ENCODE peak calls at places on chromosomes 6 and 20, in eight cellular contexts. I is hepatocyte; V is CD8-positive, alpha-beta memory T cell; Q is left ventricle myocardium inferior; L is ovary; Z is Panc1; D is effector memory CD4-positive, alpha-beta T cell; C is suprapubic skin. Y is an unnamed sample.

GRCh38 chr6:17831135-17831534 is 124.4 kb upstream of the NUP153 start:
- DNase-seq in Q (no peak), Z (no peak), C (no peak), V (no peak), D (no peak), I (no peak), L (no peak), Y (peak; percentile 87)

GRCh38 chr6:29984992-29985391 is 42.7 kb downstream of the HLA-A start:
- DNase-seq in D (no peak), L (no peak), Q (no peak), V (no peak), Z (no peak), I (no peak), C (peak; percentile 58), Y (no peak)

GRCh38 chr6:139996253-139996834 is 621.9 kb upstream of the CITED2 start:
- DNase-seq in Z (no peak), Q (no peak), L (no peak), D (no peak), I (peak; percentile 34), V (no peak), C (no peak), Y (no peak)

GRCh38 chr20:49712918-49713778 is 530 bp downstream of the B4GALT5 start:
- DNase-seq in I (peak; percentile 77), D (peak; percentile 11), L (peak; percentile 61), Q (peak; percentile 41), V (peak; percentile 23), Z (no peak), C (peak; percentile 81), Y (peak; percentile 51)

GRCh38 chr6:68053805-68054373 is 581.2 kb upstream of the ADGRB3 start:
- DNase-seq in Q (no peak), V (no peak), D (no peak), C (no peak), I (no peak), L (no peak), Z (no peak), Y (no peak)

GRCh38 chr20:61874421-61875068 is 191.1 kb downstream of the TAF4 start:
- DNase-seq in L (no peak), Q (peak; percentile 36), I (peak; percentile 28), D (no peak), C (no peak), Z (no peak), V (no peak), Y (no peak)

GRCh38 chr6:53165333-53165732 is 16.7 kb upstream of the GCM1 start:
- DNase-seq in L (no peak), Q (no peak), Z (no peak), V (no peak), C (no peak), I (no peak), D (no peak), Y (no peak)

GRCh38 chr6:21946298-21946783 is 350.5 kb downstream of the PRL start:
- DNase-seq in Z (no peak), Q (no peak), C (no peak), I (no peak), L (no peak), V (no peak), D (no peak), Y (peak; percentile 92)

GRCh38 chr20:32632461-32633354 is 41.0 kb downstream of the C20orf203 start:
- DNase-seq in I (no peak), C (no peak), L (no peak), D (no peak), Q (no peak), Z (no peak), V (no peak), Y (no peak)

GRCh38 chr20:36179170-36179945 is 24.8 kb downstream of the EPB41L1 start:
- DNase-seq in C (no peak), V (no peak), I (no peak), D (no peak), Q (no peak), Z (no peak), L (no peak), Y (no peak)

GRCh38 chr6:107832146-107833056 is 8.3 kb upstream of the SCML4 start:
- DNase-seq in Q (no peak), V (no peak), I (no peak), D (no peak), Z (no peak), C (no peak), L (no peak), Y (no peak)

GRCh38 chr6:32622545-32623401 is 14.4 kb upstream of the HLA-DQA1 start:
- DNase-seq in V (peak; percentile 10), L (peak; percentile 21), I (peak; percentile 68), Z (no peak), Q (no peak), D (no peak), C (no peak), Y (no peak)

GRCh38 chr6:159633196-159633595 is 59.8 kb downstream of the SOD2 start:
- DNase-seq in V (no peak), Q (no peak), L (no peak), C (no peak), Z (no peak), I (no peak), D (no peak), Y (no peak)

GRCh38 chr6:160978141-160978926 is 13.2 kb upstream of the MAP3K4 start:
- DNase-seq in C (no peak), D (no peak), I (no peak), Q (no peak), L (no peak), V (no peak), Z (no peak), Y (no peak)

GRCh38 chr20:2919518-2920245 is 46.4 kb downstream of the PTPRA start:
- DNase-seq in C (no peak), Q (no peak), D (no peak), V (no peak), Z (no peak), I (peak; percentile 16), L (no peak), Y (no peak)

GRCh38 chr20:34849778-34850177 is 22.9 kb downstream of the GGT7 start:
- DNase-seq in Z (no peak), C (no peak), L (no peak), I (no peak), D (no peak), Q (no peak), V (no peak), Y (no peak)

GRCh38 chr20:34848597-34848996 is 23.1 kb upstream of the NCOA6 start:
- DNase-seq in Q (no peak), I (no peak), V (no peak), Z (no peak), C (no peak), D (no peak), L (no peak), Y (no peak)

GRCh38 chr20:34850969-34851368 is 21.7 kb downstream of the GGT7 start:
- DNase-seq in Q (no peak), D (no peak), Z (no peak), V (no peak), I (no peak), C (no peak), L (no peak), Y (no peak)

DNA sequence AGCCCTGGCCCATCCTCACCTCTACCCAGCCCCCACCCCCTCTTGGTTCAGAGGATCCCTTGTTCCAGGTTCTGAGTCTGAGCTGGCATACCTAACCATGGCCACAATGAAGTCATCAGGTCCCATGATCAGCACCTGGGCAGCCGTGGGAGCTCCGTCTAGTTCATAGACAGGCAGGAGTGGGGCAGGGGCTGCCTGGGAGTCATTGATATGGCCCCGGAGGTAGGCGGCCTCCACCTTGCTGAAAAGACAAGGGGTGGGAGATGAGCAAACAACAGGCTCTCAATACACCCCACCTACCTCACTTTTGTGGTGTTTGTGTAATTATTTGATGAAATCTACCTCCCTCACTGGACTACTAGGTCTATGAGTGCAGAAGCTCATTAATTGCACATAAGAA is 20.4 kb downstream of the GGT7 start:
- DNase-seq in Z (no peak), L (no peak), V (no peak), D (no peak), Q (no peak), C (no peak), I (no peak), Y (no peak)
- H3K36me3 ChIP-seq in Z (no peaks in the 10 kb centered on the region), L (no peaks in the 10 kb centered on the region), V (peaks cover 14% of the 10 kb centered on the region), D (peaks cover 24% of the 10 kb centered on the region), Q (peaks cover 85% of the 10 kb centered on the region), C (peaks cover 59% of the 10 kb centered on the region), I (no peaks in the 10 kb centered on the region), Y (peaks cover 46% of the 10 kb centered on the region)

GRCh38 chr6:105275542-105275941 is 95.7 kb upstream of the POPDC3 start:
- DNase-seq in I (no peak), C (no peak), D (no peak), Q (no peak), Z (no peak), L (no peak), V (no peak), Y (no peak)
- H3K36me3 ChIP-seq in I (no peaks in the 10 kb centered on the region), C (peaks cover 45% of the 10 kb centered on the region), D (peaks cover 24% of the 10 kb centered on the region), Q (peaks cover 31% of the 10 kb centered on the region), Z (peaks cover 2% of the 10 kb centered on the region), L (no peaks in the 10 kb centered on the region), V (peaks cover 11% of the 10 kb centered on the region), Y (peaks cover 16% of the 10 kb centered on the region)

DNA sequence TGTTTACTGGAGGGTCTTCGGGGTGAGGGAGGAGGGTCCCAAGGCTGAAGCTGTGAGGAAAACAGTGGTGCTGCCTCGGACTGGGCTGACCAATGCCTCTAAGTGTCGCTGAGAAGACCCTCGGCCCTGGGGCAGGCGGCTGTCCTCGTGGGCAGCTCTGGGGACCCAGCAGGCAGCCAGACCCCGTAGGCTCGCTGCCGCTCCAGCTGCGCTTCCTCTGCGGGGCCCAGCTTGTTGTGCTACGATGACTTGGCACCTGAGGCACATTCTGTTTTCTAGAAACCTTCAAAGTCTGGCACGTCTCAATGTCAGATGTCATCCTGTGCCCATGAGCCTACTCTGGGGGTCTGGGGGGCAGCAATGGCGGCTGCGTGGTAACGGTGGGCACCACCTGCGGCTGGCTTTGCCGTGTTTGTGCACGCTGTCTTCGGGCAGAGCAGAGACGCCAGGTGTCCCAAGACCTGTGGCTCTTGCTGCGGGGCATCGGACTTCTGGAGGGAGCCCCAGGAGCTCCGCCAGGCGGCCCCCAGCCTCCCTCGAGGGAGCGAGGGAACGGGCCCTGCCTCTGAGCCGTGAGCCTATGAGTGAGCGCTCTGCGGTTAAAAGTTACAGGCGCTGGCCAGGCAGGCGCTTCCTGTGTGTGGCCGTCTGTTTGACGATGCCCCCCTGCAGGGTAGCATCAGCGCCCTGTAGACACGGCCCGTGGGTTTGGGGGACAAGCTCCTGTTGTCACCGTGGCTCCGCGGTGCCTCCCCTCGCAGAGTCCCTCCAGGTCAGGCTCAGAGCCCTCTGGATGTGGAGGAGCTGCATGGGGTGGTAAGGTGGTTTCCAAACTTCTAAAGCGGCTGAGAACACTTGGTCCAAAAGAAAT is 6.8 kb downstream of the SLC17A9 start:
- DNase-seq in L (no peak), V (no peak), Z (no peak), I (no peak), C (no peak), D (no peak), Q (no peak), Y (no peak)
- H3K36me3 ChIP-seq in L (no peaks in the 10 kb centered on the region), V (no peaks in the 10 kb centered on the region), Z (no peaks in the 10 kb centered on the region), I (no peaks in the 10 kb centered on the region), C (peaks cover 12% of the 10 kb centered on the region), D (no peaks in the 10 kb centered on the region), Q (no peaks in the 10 kb centered on the region), Y (no peaks in the 10 kb centered on the region)

DNA sequence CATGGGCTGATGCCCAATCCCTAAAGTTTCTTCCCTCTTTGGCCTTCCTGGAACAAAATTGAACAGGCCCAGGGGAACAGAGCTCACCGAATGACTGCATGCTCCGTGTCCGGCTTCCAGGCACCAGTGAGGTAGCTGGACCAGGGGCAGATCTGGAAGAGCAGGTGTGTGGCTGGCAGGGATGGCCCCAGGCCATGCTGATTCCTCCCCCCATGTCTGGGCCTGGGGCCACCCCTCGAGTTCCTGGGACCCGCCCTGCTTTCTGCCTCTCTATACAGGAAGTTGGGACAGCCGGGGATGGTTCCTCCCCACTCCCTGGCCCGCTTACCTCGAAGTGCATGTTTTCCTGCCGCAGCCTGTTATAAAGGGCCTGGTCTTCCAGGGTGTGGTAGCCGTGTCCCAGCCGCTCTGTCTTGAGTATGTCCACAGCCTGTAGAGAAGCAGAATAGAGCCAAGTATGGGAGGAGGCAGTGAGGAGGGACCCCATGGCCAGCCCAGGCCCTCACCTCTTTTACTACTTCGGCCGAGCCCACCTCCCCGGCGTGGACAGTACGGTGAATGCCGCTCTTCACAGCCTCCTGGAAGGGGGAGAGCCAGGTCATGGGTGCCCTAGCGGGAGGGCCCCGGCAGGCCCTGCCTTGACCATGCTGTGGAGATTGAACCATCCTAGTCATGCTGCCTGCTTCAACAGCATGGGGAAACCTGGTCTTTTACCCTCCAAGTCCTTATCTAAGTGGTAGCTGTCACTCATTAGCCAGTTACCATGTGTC is 28.8 kb downstream of the ADA start:
- DNase-seq in L (no peak), D (no peak), Q (peak; percentile 11), Z (no peak), I (no peak), V (no peak), C (no peak), Y (no peak)
- H3K36me3 ChIP-seq in L (no peaks in the 10 kb centered on the region), D (peaks cover 72% of the 10 kb centered on the region), Q (peaks cover 81% of the 10 kb centered on the region), Z (peaks cover 4% of the 10 kb centered on the region), I (no peaks in the 10 kb centered on the region), V (peaks cover 41% of the 10 kb centered on the region), C (peaks cover 67% of the 10 kb centered on the region), Y (peaks cover 33% of the 10 kb centered on the region)